ENCODE peak calls at places on chromosomes 3 and 15, in four cellular contexts. E is lower leg skin, M is head of caudate nucleus, Y is dorsolateral prefrontal cortex. X is an unnamed sample.

GRCh38 chr15:94749848-94750617 is 518.7 kb downstream of the MCTP2 start:
- DNase-seq in E (no peak), M (no peak), Y (no peak), X (no peak)

GRCh38 chr3:177906573-177907229 is 629.5 kb upstream of the KCNMB2 start:
- DNase-seq in E (no peak), M (no peak), Y (no peak), X (no peak)

GRCh38 chr3:169813757-169814517 is 1.2 kb upstream of the LRRC34 start:
- DNase-seq in E (no peak), M (no peak), Y (no peak), X (no peak)

GRCh38 chr15:70523634-70524033 is 239.7 kb downstream of the UACA start:
- DNase-seq in E (peak; percentile 52), M (no peak), Y (no peak), X (no peak)

GRCh38 chr3:9168230-9168629 is 81.2 kb downstream of the SRGAP3 start:
- DNase-seq in E (no peak), M (peak; percentile 31), Y (no peak), X (no peak)

GRCh38 chr3:109563149-109563548 is 225.8 kb upstream of the DPPA4 start:
- DNase-seq in E (no peak), M (no peak), Y (no peak), X (no peak)

GRCh38 chr3:196159526-196159925 is 51.7 kb downstream of the ZDHHC19 start:
- DNase-seq in E (no peak), M (no peak), Y (no peak), X (no peak)

GRCh38 chr15:74301583-74302374 is 65.7 kb downstream of the CCDC33 start:
- DNase-seq in E (no peak), M (no peak), Y (no peak), X (no peak)

GRCh38 chr3:37543692-37544091 is 318.0 kb upstream of the CTDSPL start:
- DNase-seq in E (no peak), M (no peak), Y (no peak), X (no peak)

GRCh38 chr3:143158549-143158988 is 39.0 kb downstream of the CHST2 start:
- DNase-seq in E (no peak), M (no peak), Y (no peak), X (no peak)

GRCh38 chr3:169529013-169529412 is 134.5 kb downstream of the MECOM start:
- DNase-seq in E (no peak), M (no peak), Y (no peak), X (no peak)

GRCh38 chr3:120428904-120429303 is 21.9 kb downstream of the FSTL1 start:
- DNase-seq in E (no peak), M (no peak), Y (no peak), X (peak; percentile 57)